ENCODE peak calls at places on chromosomes 13 and 19, in nine cellular contexts. One of them, this sample, is unnamed.
A peak's percentile ranks its signal among the peaks of the same experiment; 100 is the strongest.

GRCh38 chr13:105410602-105411001 is 1124.9 kb downstream of the EFNB2 start:
- DNase-seq in heart right ventricle: peak; percentile 62
- DNase-seq in tibial nerve: peak; percentile 46
- DNase-seq in fibroblast of lung: no peak
- DNase-seq in thoracic aorta: no peak
- DNase-seq in tibial artery: peak; percentile 40
- DNase-seq in breast epithelium: peak; percentile 22
- DNase-seq in effector memory CD4-positive, alpha-beta T cell: no peak
- DNase-seq in lower lobe of right lung: peak; percentile 65
- DNase-seq in this sample: peak; percentile 86

GRCh38 chr19:19040417-19040816 is 7.0 kb downstream of the ARMC6 start:
- DNase-seq in heart right ventricle: no peak
- DNase-seq in effector memory CD4-positive, alpha-beta T cell: no peak
- DNase-seq in fibroblast of lung: peak; percentile 65
- DNase-seq in tibial artery: peak; percentile 87
- DNase-seq in breast epithelium: peak; percentile 76
- DNase-seq in thoracic aorta: peak; percentile 27
- DNase-seq in lower lobe of right lung: peak; percentile 68
- DNase-seq in tibial nerve: peak; percentile 38
- DNase-seq in this sample: peak; percentile 76

GRCh38 chr13:39930544-39931444 is 275.3 kb downstream of the COG6 start:
- DNase-seq in thoracic aorta: no peak
- DNase-seq in effector memory CD4-positive, alpha-beta T cell: no peak
- DNase-seq in tibial artery: no peak
- DNase-seq in tibial nerve: no peak
- DNase-seq in lower lobe of right lung: no peak
- DNase-seq in heart right ventricle: no peak
- DNase-seq in fibroblast of lung: no peak
- DNase-seq in breast epithelium: no peak
- DNase-seq in this sample: no peak

GRCh38 chr13:50990050-50990449 is 80.5 kb downstream of the RNASEH2B start:
- DNase-seq in heart right ventricle: no peak
- DNase-seq in effector memory CD4-positive, alpha-beta T cell: no peak
- DNase-seq in breast epithelium: no peak
- DNase-seq in fibroblast of lung: no peak
- DNase-seq in tibial nerve: no peak
- DNase-seq in tibial artery: no peak
- DNase-seq in thoracic aorta: no peak
- DNase-seq in lower lobe of right lung: no peak
- DNase-seq in this sample: no peak

GRCh38 chr13:97212540-97213146 is 9.5 kb upstream of the MBNL2 start:
- DNase-seq in tibial nerve: no peak
- DNase-seq in tibial artery: no peak
- DNase-seq in fibroblast of lung: no peak
- DNase-seq in breast epithelium: no peak
- DNase-seq in heart right ventricle: no peak
- DNase-seq in thoracic aorta: no peak
- DNase-seq in effector memory CD4-positive, alpha-beta T cell: no peak
- DNase-seq in lower lobe of right lung: no peak
- DNase-seq in this sample: no peak

GRCh38 chr13:37595162-37595561 is 3.4 kb downstream of the POSTN start:
- DNase-seq in tibial nerve: no peak
- DNase-seq in tibial artery: no peak
- DNase-seq in lower lobe of right lung: no peak
- DNase-seq in breast epithelium: no peak
- DNase-seq in heart right ventricle: no peak
- DNase-seq in effector memory CD4-positive, alpha-beta T cell: no peak
- DNase-seq in thoracic aorta: no peak
- DNase-seq in fibroblast of lung: peak; percentile 73
- DNase-seq in this sample: no peak

GRCh38 chr13:113119166-113119821 is 3.3 kb upstream of the F10 start:
- DNase-seq in breast epithelium: no peak
- DNase-seq in thoracic aorta: no peak
- DNase-seq in tibial nerve: no peak
- DNase-seq in fibroblast of lung: no peak
- DNase-seq in effector memory CD4-positive, alpha-beta T cell: no peak
- DNase-seq in heart right ventricle: no peak
- DNase-seq in lower lobe of right lung: no peak
- DNase-seq in tibial artery: no peak
- DNase-seq in this sample: no peak

GRCh38 chr13:84571264-84571663 is 689.0 kb upstream of the SLITRK1 start:
- DNase-seq in tibial artery: no peak
- DNase-seq in fibroblast of lung: no peak
- DNase-seq in tibial nerve: no peak
- DNase-seq in effector memory CD4-positive, alpha-beta T cell: no peak
- DNase-seq in lower lobe of right lung: no peak
- DNase-seq in thoracic aorta: no peak
- DNase-seq in breast epithelium: no peak
- DNase-seq in heart right ventricle: no peak
- DNase-seq in this sample: no peak

GRCh38 chr19:31226536-31226935 is 122.7 kb downstream of the TSHZ3 start:
- DNase-seq in thoracic aorta: no peak
- DNase-seq in lower lobe of right lung: no peak
- DNase-seq in tibial nerve: no peak
- DNase-seq in breast epithelium: no peak
- DNase-seq in effector memory CD4-positive, alpha-beta T cell: no peak
- DNase-seq in tibial artery: no peak
- DNase-seq in heart right ventricle: no peak
- DNase-seq in fibroblast of lung: peak; percentile 6
- DNase-seq in this sample: no peak

GRCh38 chr13:80235559-80236296 is 105.2 kb downstream of the SPRY2 start:
- DNase-seq in effector memory CD4-positive, alpha-beta T cell: no peak
- DNase-seq in thoracic aorta: no peak
- DNase-seq in fibroblast of lung: peak; percentile 65
- DNase-seq in tibial artery: no peak
- DNase-seq in lower lobe of right lung: no peak
- DNase-seq in tibial nerve: no peak
- DNase-seq in heart right ventricle: no peak
- DNase-seq in breast epithelium: no peak
- DNase-seq in this sample: no peak

GRCh38 chr13:65965496-65965895 is 1264.6 kb downstream of the PCDH9 start:
- DNase-seq in lower lobe of right lung: no peak
- DNase-seq in breast epithelium: no peak
- DNase-seq in fibroblast of lung: peak; percentile 23
- DNase-seq in thoracic aorta: no peak
- DNase-seq in effector memory CD4-positive, alpha-beta T cell: no peak
- DNase-seq in heart right ventricle: no peak
- DNase-seq in tibial artery: no peak
- DNase-seq in tibial nerve: no peak
- DNase-seq in this sample: no peak

GRCh38 chr19:4088975-4089374 is 22.3 kb upstream of the ZBTB7A start:
- DNase-seq in breast epithelium: no peak
- DNase-seq in tibial artery: no peak
- DNase-seq in heart right ventricle: no peak
- DNase-seq in tibial nerve: no peak
- DNase-seq in lower lobe of right lung: no peak
- DNase-seq in fibroblast of lung: no peak
- DNase-seq in thoracic aorta: no peak
- DNase-seq in effector memory CD4-positive, alpha-beta T cell: peak; percentile 54
- DNase-seq in this sample: no peak

GRCh38 chr19:54137913-54138776 is 583 bp downstream of the CNOT3 start:
- DNase-seq in heart right ventricle: no peak
- DNase-seq in breast epithelium: no peak
- DNase-seq in lower lobe of right lung: peak; percentile 57
- DNase-seq in tibial nerve: no peak
- DNase-seq in tibial artery: no peak
- DNase-seq in thoracic aorta: no peak
- DNase-seq in fibroblast of lung: no peak
- DNase-seq in effector memory CD4-positive, alpha-beta T cell: peak; percentile 30
- DNase-seq in this sample: peak; percentile 74

GRCh38 chr13:60261432-60262351 is 98.0 kb upstream of the DIAPH3 start:
- DNase-seq in lower lobe of right lung: no peak
- DNase-seq in tibial artery: no peak
- DNase-seq in heart right ventricle: no peak
- DNase-seq in fibroblast of lung: no peak
- DNase-seq in effector memory CD4-positive, alpha-beta T cell: no peak
- DNase-seq in thoracic aorta: no peak
- DNase-seq in breast epithelium: no peak
- DNase-seq in tibial nerve: no peak
- DNase-seq in this sample: no peak

GRCh38 chr19:56066152-56067023 is 54.7 kb downstream of the ZNF787 start:
- DNase-seq in fibroblast of lung: peak; percentile 16
- DNase-seq in tibial nerve: no peak
- DNase-seq in lower lobe of right lung: peak; percentile 77
- DNase-seq in heart right ventricle: peak; percentile 71
- DNase-seq in effector memory CD4-positive, alpha-beta T cell: peak; percentile 33
- DNase-seq in thoracic aorta: no peak
- DNase-seq in breast epithelium: peak; percentile 33
- DNase-seq in tibial artery: peak; percentile 33
- DNase-seq in this sample: peak; percentile 83
- H3K4me3 ChIP-seq in fibroblast of lung: no peak overlapping the region
- H3K4me3 ChIP-seq in tibial nerve: no peak overlapping the region
- H3K4me3 ChIP-seq in lower lobe of right lung: peak overlapping the region; percentile 27
- H3K4me3 ChIP-seq in heart right ventricle: peak overlapping the region; percentile 9
- H3K4me3 ChIP-seq in effector memory CD4-positive, alpha-beta T cell: peak overlapping the region; percentile 42
- H3K4me3 ChIP-seq in thoracic aorta: peak overlapping the region; percentile 50
- H3K4me3 ChIP-seq in breast epithelium: peak overlapping the region; percentile 54
- H3K4me3 ChIP-seq in tibial artery: no peak overlapping the region
- H3K4me3 ChIP-seq in this sample: peak overlapping the region; percentile 24

DNA sequence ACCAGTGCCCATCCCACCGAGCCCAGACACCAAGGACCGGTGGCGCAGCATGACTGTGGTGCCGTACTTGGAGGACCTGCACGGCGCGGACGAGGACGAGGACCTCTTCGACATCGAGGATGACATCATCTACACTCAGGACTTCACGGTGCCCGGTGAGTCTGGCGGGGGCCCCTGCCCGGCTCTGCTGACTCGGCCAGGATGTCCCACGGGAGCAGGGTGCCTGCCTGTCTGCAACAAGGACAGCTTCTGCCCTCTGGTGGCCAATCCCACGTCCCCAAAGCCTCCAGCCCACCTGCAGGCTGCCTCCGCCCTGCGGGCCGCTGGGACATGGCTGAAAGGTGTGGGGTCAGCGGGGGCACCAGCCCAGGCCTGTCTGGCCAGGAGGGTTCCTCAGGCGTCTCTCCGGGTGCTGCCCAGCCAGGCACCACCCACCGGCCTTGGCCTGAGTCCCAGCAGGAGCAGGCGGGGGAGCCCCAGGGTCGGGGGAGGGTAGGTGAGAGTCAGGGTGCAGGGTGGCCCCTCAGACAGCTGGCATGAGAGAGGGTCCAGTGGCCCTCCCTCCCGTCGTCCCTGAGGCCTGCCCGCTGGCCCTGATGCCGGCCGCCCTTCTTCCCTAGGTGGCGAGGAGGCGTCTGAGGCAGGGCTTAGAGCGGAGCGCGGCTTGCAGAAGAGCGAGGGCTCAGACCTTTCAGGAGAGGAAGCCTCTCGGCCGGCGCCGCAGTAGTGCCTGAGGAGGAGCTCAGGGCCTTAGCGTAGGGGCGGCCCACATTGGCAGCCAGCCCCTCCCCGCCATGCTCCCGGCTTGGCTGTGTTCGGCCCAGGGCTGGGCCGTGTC is 14.6 kb downstream of the CBARP start:
- DNase-seq in tibial artery: no peak
- DNase-seq in tibial nerve: no peak
- DNase-seq in breast epithelium: no peak
- DNase-seq in lower lobe of right lung: no peak
- DNase-seq in heart right ventricle: no peak
- DNase-seq in effector memory CD4-positive, alpha-beta T cell: no peak
- DNase-seq in fibroblast of lung: peak; percentile 37
- DNase-seq in thoracic aorta: no peak
- DNase-seq in this sample: no peak
- H3K36me3 ChIP-seq in tibial artery: peaks cover 86% of the 10 kb centered on the region
- H3K36me3 ChIP-seq in tibial nerve: no peaks in the 10 kb centered on the region
- H3K36me3 ChIP-seq in breast epithelium: peaks cover 9% of the 10 kb centered on the region
- H3K36me3 ChIP-seq in lower lobe of right lung: peaks cover 85% of the 10 kb centered on the region
- H3K36me3 ChIP-seq in heart right ventricle: peaks cover 80% of the 10 kb centered on the region
- H3K36me3 ChIP-seq in effector memory CD4-positive, alpha-beta T cell: peaks cover 63% of the 10 kb centered on the region
- H3K36me3 ChIP-seq in fibroblast of lung: peaks cover 43% of the 10 kb centered on the region
- H3K36me3 ChIP-seq in thoracic aorta: peaks cover 52% of the 10 kb centered on the region
- H3K36me3 ChIP-seq in this sample: peaks cover 70% of the 10 kb centered on the region

GRCh38 chr13:49678172-49678914 is 12.9 kb downstream of the EBPL start:
- DNase-seq in lower lobe of right lung: no peak
- DNase-seq in breast epithelium: no peak
- DNase-seq in tibial nerve: no peak
- DNase-seq in heart right ventricle: no peak
- DNase-seq in tibial artery: no peak
- DNase-seq in thoracic aorta: no peak
- DNase-seq in effector memory CD4-positive, alpha-beta T cell: no peak
- DNase-seq in fibroblast of lung: no peak
- DNase-seq in this sample: no peak
- H3K4me3 ChIP-seq in lower lobe of right lung: no peak overlapping the region
- H3K4me3 ChIP-seq in breast epithelium: no peak overlapping the region
- H3K4me3 ChIP-seq in tibial nerve: no peak overlapping the region
- H3K4me3 ChIP-seq in heart right ventricle: no peak overlapping the region
- H3K4me3 ChIP-seq in tibial artery: no peak overlapping the region
- H3K4me3 ChIP-seq in thoracic aorta: no peak overlapping the region
- H3K4me3 ChIP-seq in effector memory CD4-positive, alpha-beta T cell: no peak overlapping the region
- H3K4me3 ChIP-seq in fibroblast of lung: no peak overlapping the region
- H3K4me3 ChIP-seq in this sample: no peak overlapping the region

DNA sequence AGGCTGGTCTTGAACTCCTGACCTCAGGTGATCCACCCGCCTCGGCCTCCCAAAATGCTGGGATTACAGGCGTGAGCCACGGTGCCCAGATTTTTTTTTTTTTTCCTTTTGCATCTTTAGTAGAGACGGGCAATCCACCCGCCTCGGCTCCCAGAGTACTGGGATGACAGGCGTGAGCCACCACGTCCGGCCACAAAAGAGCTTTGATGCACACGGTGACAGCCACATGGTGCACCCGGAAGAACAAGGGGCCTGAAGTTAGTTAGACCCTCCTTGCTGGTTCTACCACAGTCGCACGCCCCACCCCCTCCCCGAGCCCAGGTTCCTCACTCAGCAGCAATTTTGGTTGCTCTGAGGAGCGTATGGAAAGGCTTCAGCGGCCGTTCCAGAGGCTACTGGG is 54.2 kb upstream of the USE1 start:
- DNase-seq in breast epithelium: no peak
- DNase-seq in thoracic aorta: no peak
- DNase-seq in tibial artery: no peak
- DNase-seq in heart right ventricle: no peak
- DNase-seq in fibroblast of lung: no peak
- DNase-seq in effector memory CD4-positive, alpha-beta T cell: no peak
- DNase-seq in tibial nerve: no peak
- DNase-seq in lower lobe of right lung: no peak
- DNase-seq in this sample: no peak
- H3K36me3 ChIP-seq in breast epithelium: peaks cover 7% of the 10 kb centered on the region
- H3K36me3 ChIP-seq in thoracic aorta: peaks cover 68% of the 10 kb centered on the region
- H3K36me3 ChIP-seq in tibial artery: peaks cover 100% of the 10 kb centered on the region
- H3K36me3 ChIP-seq in heart right ventricle: peaks cover 100% of the 10 kb centered on the region
- H3K36me3 ChIP-seq in fibroblast of lung: peaks cover 24% of the 10 kb centered on the region
- H3K36me3 ChIP-seq in effector memory CD4-positive, alpha-beta T cell: peaks cover 76% of the 10 kb centered on the region
- H3K36me3 ChIP-seq in tibial nerve: no peaks in the 10 kb centered on the region
- H3K36me3 ChIP-seq in lower lobe of right lung: peaks cover 100% of the 10 kb centered on the region
- H3K36me3 ChIP-seq in this sample: peaks cover 100% of the 10 kb centered on the region

DNA sequence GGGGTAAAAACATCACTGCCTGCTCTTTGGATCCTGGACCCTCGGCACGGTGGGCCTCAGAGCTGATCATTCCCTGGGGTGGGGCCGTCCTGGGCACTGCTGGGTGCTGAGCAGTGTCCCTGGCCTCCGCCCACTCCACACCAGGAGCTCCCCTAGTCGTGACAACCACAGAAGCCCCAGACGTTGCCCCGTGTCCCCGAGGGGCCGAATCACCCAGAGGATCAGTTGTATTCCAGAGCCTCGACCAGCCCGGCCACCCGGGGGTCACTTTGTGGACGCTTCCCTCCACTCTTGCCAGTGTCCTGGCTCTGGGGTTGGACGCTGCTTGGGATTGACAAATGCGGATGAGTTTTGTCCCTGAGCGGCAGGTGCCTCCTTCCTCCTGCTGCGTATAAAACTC is 10.2 kb downstream of the C2CD4C start:
- DNase-seq in heart right ventricle: no peak
- DNase-seq in effector memory CD4-positive, alpha-beta T cell: no peak
- DNase-seq in tibial nerve: no peak
- DNase-seq in fibroblast of lung: no peak
- DNase-seq in tibial artery: no peak
- DNase-seq in breast epithelium: no peak
- DNase-seq in thoracic aorta: no peak
- DNase-seq in lower lobe of right lung: peak; percentile 36
- DNase-seq in this sample: peak; percentile 51
- H3K4me3 ChIP-seq in heart right ventricle: no peak overlapping the region
- H3K4me3 ChIP-seq in effector memory CD4-positive, alpha-beta T cell: no peak overlapping the region
- H3K4me3 ChIP-seq in tibial nerve: no peak overlapping the region
- H3K4me3 ChIP-seq in fibroblast of lung: no peak overlapping the region
- H3K4me3 ChIP-seq in tibial artery: no peak overlapping the region
- H3K4me3 ChIP-seq in breast epithelium: no peak overlapping the region
- H3K4me3 ChIP-seq in thoracic aorta: no peak overlapping the region
- H3K4me3 ChIP-seq in lower lobe of right lung: no peak overlapping the region
- H3K4me3 ChIP-seq in this sample: no peak overlapping the region